ENCODE peak calls at places on chromosomes 6 and 20, in ten cellular contexts. V is activated naive CD8-positive, alpha-beta T cell treated with anti-CD3 and anti-CD28 coated beads, Interleukin-2, amount 10 ng/mL, durations not matched to agents 7 days and 5 days; U is stimulated activated CD4-positive, alpha-beta T cell treated with anti-CD3 and anti-CD28 coated beads, Interleukin-4, amount 100 ng/mL, for 48 hours; P is germinal center; Y is H9; I is AG04449; G is ascending aorta; H is glutamatergic neuron; X is cardiac fibroblast; M is natural killer cell treated with Interleukin-12 subunit alpha and Interleukin-12 subunit beta and Interleukin-15 and Interleukin-18, amount 100 ng/mL, for 72 hours. D is an unnamed sample.

GRCh38 chr20:32560989-32561830 is 23.9 kb downstream of the NOL4L start:
- DNase-seq in H (peak; percentile 50), U (no peak), P (no peak), V (peak; percentile 55), I (no peak), M (no peak), X (no peak), G (no peak), Y (no peak), D (no peak)

GRCh38 chr6:169898788-169899480 is 147.5 kb downstream of the ERMARD start:
- DNase-seq in Y (no peak), G (no peak), P (no peak), H (no peak), U (no peak), V (no peak), I (no peak), X (no peak), M (no peak), D (no peak)

GRCh38 chr6:149031545-149032317 is 284.9 kb downstream of the UST start:
- DNase-seq in M (peak; percentile 70), V (no peak), X (peak; percentile 89), Y (no peak), G (no peak), H (no peak), I (peak; percentile 59), P (peak; percentile 29), U (peak; percentile 54), D (no peak)

GRCh38 chr6:11744753-11745152 is 33.9 kb downstream of the ADTRP start:
- DNase-seq in V (no peak), Y (no peak), I (no peak), G (peak; percentile 42), U (no peak), H (no peak), X (peak; percentile 90), M (no peak), P (no peak), D (no peak)

GRCh38 chr6:142374090-142374783 is 72.4 kb downstream of the ADGRG6 start:
- DNase-seq in U (no peak), Y (peak; percentile 44), I (no peak), M (no peak), V (no peak), X (no peak), G (no peak), H (no peak), P (no peak), D (no peak)

GRCh38 chr6:118645395-118645794 is 6.0 kb downstream of the CEP85L start:
- DNase-seq in H (no peak), I (no peak), X (peak; percentile 19), Y (no peak), M (no peak), G (no peak), P (no peak), U (no peak), V (no peak), D (no peak)

GRCh38 chr6:6452002-6452401 is 131.5 kb upstream of the F13A1 start:
- DNase-seq in Y (no peak), H (no peak), X (no peak), G (no peak), I (no peak), M (no peak), P (no peak), V (no peak), U (no peak), D (no peak)

GRCh38 chr6:168574075-168574698 is 133.2 kb downstream of the SMOC2 start:
- DNase-seq in V (no peak), Y (no peak), G (no peak), H (no peak), M (no peak), P (no peak), X (no peak), I (no peak), U (no peak), D (no peak)

GRCh38 chr6:154457881-154458284 is 52.6 kb downstream of the CNKSR3 start:
- DNase-seq in V (no peak), G (no peak), I (no peak), P (no peak), X (no peak), U (no peak), H (no peak), Y (no peak), M (no peak), D (no peak)

GRCh38 chr20:37071481-37071911 is 24.3 kb downstream of the RBL1 start:
- DNase-seq in Y (no peak), P (no peak), M (no peak), U (no peak), H (no peak), G (no peak), I (peak; percentile 4), X (peak; percentile 28), V (no peak), D (no peak)

GRCh38 chr6:70834520-70834919 is 122.3 kb downstream of the B3GAT2 start:
- DNase-seq in H (no peak), U (no peak), P (no peak), I (peak; percentile 10), M (no peak), X (peak; percentile 36), G (no peak), V (no peak), Y (no peak), D (no peak)

GRCh38 chr6:137852811-137853210 is 14.2 kb upstream of the TNFAIP3 start:
- DNase-seq in X (no peak), M (no peak), P (no peak), H (no peak), V (no peak), G (no peak), U (no peak), I (no peak), Y (no peak), D (no peak)

GRCh38 chr6:162119349-162119748 is 608.2 kb downstream of the PRKN start:
- DNase-seq in G (no peak), X (peak; percentile 7), U (no peak), H (no peak), I (no peak), M (no peak), P (no peak), Y (no peak), V (no peak), D (no peak)

GRCh38 chr6:121780325-121781313 is 345.2 kb downstream of the GJA1 start:
- DNase-seq in I (peak; percentile 88), Y (no peak), H (peak; percentile 47), V (no peak), X (peak; percentile 94), M (no peak), G (peak; percentile 50), P (no peak), U (no peak), D (no peak)

GRCh38 chr6:54980511-54981275 is 134.1 kb downstream of the FAM83B start:
- DNase-seq in V (no peak), U (no peak), H (no peak), X (no peak), Y (no peak), M (no peak), P (no peak), I (peak; percentile 87), G (no peak), D (no peak)

GRCh38 chr20:61686081-61686936 is 379.4 kb downstream of the TAF4 start:
- DNase-seq in I (no peak), U (no peak), Y (no peak), H (no peak), M (no peak), P (no peak), G (no peak), V (no peak), X (no peak), D (no peak)

GRCh38 chr6:152696543-152696942 is 1.2 kb upstream of the MYCT1 start:
- DNase-seq in G (no peak), Y (no peak), P (no peak), I (peak; percentile 82), M (no peak), U (no peak), H (no peak), V (no peak), X (peak; percentile 98), D (no peak)

GRCh38 chr6:79872986-79873385 is 74.4 kb downstream of the ELOVL4 start:
- DNase-seq in H (no peak), Y (no peak), X (peak; percentile 87), G (no peak), P (no peak), V (no peak), M (no peak), I (peak; percentile 56), U (no peak), D (no peak)

GRCh38 chr6:160161647-160161986 is 40.0 kb downstream of the SLC22A1 start:
- DNase-seq in U (no peak), M (no peak), V (no peak), I (no peak), Y (peak; percentile 41), G (no peak), P (no peak), X (no peak), H (no peak), D (no peak)

GRCh38 chr6:39054577-39055142 is 6.1 kb downstream of the GLP1R start:
- DNase-seq in P (no peak), X (no peak), M (no peak), G (no peak), H (no peak), I (no peak), Y (no peak), V (peak; percentile 10), U (no peak), D (no peak)

GRCh38 chr6:4186391-4186790 is 51.0 kb upstream of the ECI2 start:
- DNase-seq in M (no peak), P (no peak), Y (no peak), I (no peak), X (no peak), H (no peak), V (no peak), G (no peak), U (no peak), D (no peak)

GRCh38 chr6:53066059-53066406 is 829 bp downstream of the FBXO9 start:
- DNase-seq in M (no peak), Y (no peak), V (peak; percentile 52), I (no peak), U (peak; percentile 36), G (no peak), X (peak; percentile 22), H (no peak), P (peak; percentile 39), D (no peak)

GRCh38 chr20:39289316-39289715 is 327.2 kb downstream of the DHX35 start:
- DNase-seq in H (no peak), G (no peak), M (no peak), U (no peak), X (no peak), V (no peak), I (no peak), P (peak; percentile 21), Y (peak; percentile 66), D (no peak)

GRCh38 chr6:92967352-92967751 is 452.0 kb downstream of the EPHA7 start:
- DNase-seq in M (no peak), P (no peak), Y (no peak), X (no peak), H (no peak), V (no peak), G (no peak), I (no peak), U (no peak), D (no peak)

GRCh38 chr20:54026300-54027064 is 43.9 kb downstream of the BCAS1 start:
- DNase-seq in M (no peak), V (no peak), Y (no peak), I (no peak), U (no peak), P (no peak), G (no peak), X (no peak), H (no peak), D (no peak)

GRCh38 chr20:62703853-62704228 is 4.8 kb upstream of the NTSR1 start:
- DNase-seq in G (no peak), M (no peak), P (no peak), Y (no peak), H (no peak), U (no peak), X (peak; percentile 14), I (no peak), V (no peak), D (no peak)

GRCh38 chr20:13554706-13555105 is 84.0 kb downstream of the TASP1 start:
- DNase-seq in M (no peak), G (no peak), I (no peak), V (no peak), Y (no peak), P (no peak), U (no peak), H (no peak), X (peak; percentile 45), D (no peak)

GRCh38 chr20:62751551-62752150 is 43.0 kb downstream of the NTSR1 start:
- DNase-seq in P (no peak), H (peak; percentile 13), M (no peak), G (no peak), V (no peak), X (no peak), U (no peak), I (no peak), Y (no peak), D (no peak)

D was measured in SIG-M5.